ENCODE peak calls at places on chromosomes 7 and 10, in nine cellular contexts. O, N, Q, U, P, W, C, D and Z are unnamed samples.

GRCh38 chr7:123655614-123656013 is at the start of gene LMOD2:
- DNase-seq in O (no peak), N (no peak), Q (no peak), U (no peak), P (no peak), W (no peak), C (no peak), D (no peak), Z (no peak)

GRCh38 chr10:51367120-51367519 is 292.8 kb downstream of the PRKG1 start:
- DNase-seq in O (no peak), N (no peak), Q (no peak), U (no peak), P (no peak), W (no peak), C (no peak), D (no peak), Z (no peak)

GRCh38 chr7:15130666-15131541 is 228.4 kb upstream of the DGKB start:
- DNase-seq in O (no peak), N (peak), Q (peak), U (no peak), P (no peak), W (peak), C (peak), D (no peak), Z (no peak)

GRCh38 chr7:51313276-51314035 is 3.2 kb downstream of the COBL start:
- DNase-seq in O (no peak), N (no peak), Q (no peak), U (no peak), P (no peak), W (no peak), C (no peak), D (no peak), Z (no peak)

GRCh38 chr10:6755891-6756460 is 175.9 kb upstream of the PRKCQ start:
- DNase-seq in O (no peak), N (no peak), Q (peak), U (no peak), P (no peak), W (peak), C (peak), D (no peak), Z (no peak)

GRCh38 chr7:91089382-91089963 is 174.8 kb upstream of the FZD1 start:
- DNase-seq in O (no peak), N (no peak), Q (peak), U (no peak), P (no peak), W (no peak), C (peak), D (peak), Z (no peak)

GRCh38 chr7:98354511-98355249 is 46.2 kb downstream of the BAIAP2L1 start:
- DNase-seq in O (no peak), N (peak), Q (peak), U (no peak), P (peak), W (peak), C (peak), D (no peak), Z (no peak)

GRCh38 chr7:132280335-132280734 is 295.9 kb downstream of the PLXNA4 start:
- DNase-seq in O (no peak), N (no peak), Q (no peak), U (no peak), P (no peak), W (no peak), C (no peak), D (no peak), Z (no peak)

GRCh38 chr10:102159051-102159597 is 6.9 kb downstream of the NOLC1 start:
- DNase-seq in O (no peak), N (peak), Q (no peak), U (no peak), P (no peak), W (peak), C (no peak), D (no peak), Z (no peak)

GRCh38 chr7:73443543-73444255 is 10.1 kb downstream of the FZD9 start:
- DNase-seq in O (no peak), N (no peak), Q (no peak), U (peak), P (peak), W (no peak), C (no peak), D (no peak), Z (no peak)

GRCh38 chr7:154646126-154647013 is 356.6 kb downstream of the PAXIP1 start:
- DNase-seq in O (no peak), N (no peak), Q (no peak), U (no peak), P (no peak), W (no peak), C (peak), D (no peak), Z (no peak)

GRCh38 chr7:29596593-29597178 is 33.1 kb downstream of the PRR15 start:
- DNase-seq in O (no peak), N (no peak), Q (no peak), U (no peak), P (no peak), W (no peak), C (no peak), D (no peak), Z (no peak)

GRCh38 chr7:130912086-130912909 is 178.3 kb upstream of the KLF14 start:
- DNase-seq in O (no peak), N (no peak), Q (no peak), U (no peak), P (no peak), W (no peak), C (peak), D (no peak), Z (no peak)

GRCh38 chr7:101094791-101095375 is 9.6 kb downstream of the TRIM56 start:
- DNase-seq in O (peak), N (peak), Q (no peak), U (no peak), P (peak), W (peak), C (peak), D (peak), Z (no peak)

GRCh38 chr10:101018118-101018599 is 12.8 kb downstream of the PDZD7 start:
- DNase-seq in O (peak), N (peak), Q (no peak), U (no peak), P (no peak), W (no peak), C (no peak), D (no peak), Z (no peak)

GRCh38 chr7:140676303-140676702 is 3.6 kb downstream of the ADCK2 start:
- DNase-seq in O (no peak), N (no peak), Q (no peak), U (no peak), P (no peak), W (no peak), C (no peak), D (no peak), Z (no peak)

GRCh38 chr7:30074422-30075030 is 46.3 kb downstream of the PLEKHA8 start:
- DNase-seq in O (no peak), N (no peak), Q (no peak), U (no peak), P (no peak), W (no peak), C (peak), D (peak), Z (no peak)

GRCh38 chr10:124359336-124359832 is 59.3 kb downstream of the OAT start:
- DNase-seq in O (no peak), N (peak), Q (no peak), U (no peak), P (no peak), W (no peak), C (no peak), D (no peak), Z (no peak)

GRCh38 chr7:151233804-151234203 is 1.5 kb downstream of the CHPF2 start:
- DNase-seq in O (no peak), N (no peak), Q (no peak), U (no peak), P (no peak), W (no peak), C (no peak), D (peak), Z (no peak)

GRCh38 chr7:93461350-93461749 is 113.2 kb downstream of the CALCR start:
- DNase-seq in O (no peak), N (no peak), Q (no peak), U (no peak), P (no peak), W (no peak), C (no peak), D (no peak), Z (no peak)

GRCh38 chr10:131978366-131978765 is 3.4 kb downstream of the BNIP3 start:
- DNase-seq in O (no peak), N (no peak), Q (no peak), U (no peak), P (no peak), W (no peak), C (no peak), D (no peak), Z (no peak)

GRCh38 chr7:84238611-84239010 is 44.0 kb upstream of the SEMA3A start:
- DNase-seq in O (no peak), N (no peak), Q (no peak), U (no peak), P (no peak), W (no peak), C (no peak), D (no peak), Z (no peak)

GRCh38 chr7:87330316-87330715 is 15.1 kb upstream of the CROT start:
- DNase-seq in O (no peak), N (no peak), Q (no peak), U (no peak), P (no peak), W (no peak), C (no peak), D (no peak), Z (no peak)

GRCh38 chr10:43127447-43127846 is 10.8 kb upstream of the CSGALNACT2 start:
- DNase-seq in O (no peak), N (no peak), Q (no peak), U (no peak), P (no peak), W (no peak), C (no peak), D (no peak), Z (peak)

GRCh38 chr7:111329367-111330234 is 232.7 kb downstream of the IMMP2L start:
- DNase-seq in O (no peak), N (no peak), Q (no peak), U (no peak), P (no peak), W (peak), C (no peak), D (no peak), Z (no peak)

GRCh38 chr7:28953628-28954027 is 4.5 kb downstream of the TRIL start:
- DNase-seq in O (no peak), N (peak), Q (no peak), U (no peak), P (no peak), W (no peak), C (peak), D (peak), Z (no peak)

GRCh38 chr10:97399843-97400545 is 1.1 kb downstream of the RRP12 start:
- DNase-seq in O (no peak), N (peak), Q (no peak), U (no peak), P (peak), W (no peak), C (peak), D (peak), Z (no peak)

GRCh38 chr10:28633750-28634149 is 43.6 kb upstream of the BAMBI start:
- DNase-seq in O (no peak), N (no peak), Q (no peak), U (no peak), P (no peak), W (no peak), C (no peak), D (no peak), Z (no peak)

GRCh38 chr10:103582331-103583123 is 89.0 kb downstream of the NEURL1 start:
- DNase-seq in O (no peak), N (no peak), Q (no peak), U (no peak), P (no peak), W (no peak), C (no peak), D (no peak), Z (no peak)

GRCh38 chr7:26399309-26399610 is 107.6 kb downstream of the SNX10 start:
- DNase-seq in O (peak), N (no peak), Q (no peak), U (peak), P (peak), W (peak), C (peak), D (peak), Z (no peak)

GRCh38 chr7:22559829-22560489 is 60.0 kb upstream of the STEAP1B start:
- DNase-seq in O (peak), N (peak), Q (no peak), U (peak), P (peak), W (peak), C (peak), D (peak), Z (peak)

GRCh38 chr10:43808136-43808535 is 159.5 kb upstream of the ZNF32 start:
- DNase-seq in O (no peak), N (no peak), Q (no peak), U (no peak), P (no peak), W (peak), C (peak), D (no peak), Z (no peak)

GRCh38 chr10:52578871-52579405 is 193.6 kb downstream of the MBL2 start:
- DNase-seq in O (peak), N (peak), Q (no peak), U (no peak), P (no peak), W (no peak), C (peak), D (no peak), Z (no peak)

GRCh38 chr10:102927311-102928010 is 9.4 kb downstream of the CNNM2 start:
- DNase-seq in O (no peak), N (no peak), Q (no peak), U (no peak), P (no peak), W (no peak), C (no peak), D (no peak), Z (no peak)

GRCh38 chr7:135662373-135663114 is at the start of gene STMP1:
- DNase-seq in O (peak), N (peak), Q (peak), U (peak), P (peak), W (peak), C (peak), D (peak), Z (peak)
- TF ChIP-seq CTCF in O (peak), N (peak), Q (peak), U (peak), P (no peak), W (peak), C (peak), D (no peak), Z (peak)

GRCh38 chr7:44738031-44738730 is 10.5 kb upstream of the ZMIZ2 start:
- DNase-seq in O (no peak), N (no peak), Q (no peak), U (no peak), P (no peak), W (no peak), C (peak), D (no peak), Z (no peak)

GRCh38 chr7:44736896-44737295 is 11.8 kb upstream of the ZMIZ2 start:
- DNase-seq in O (no peak), N (no peak), Q (no peak), U (no peak), P (no peak), W (no peak), C (no peak), D (no peak), Z (no peak)

GRCh38 chr7:44738876-44739665 is 9.6 kb upstream of the ZMIZ2 start:
- DNase-seq in O (no peak), N (no peak), Q (no peak), U (no peak), P (no peak), W (no peak), C (no peak), D (no peak), Z (no peak)

GRCh38 chr7:44733708-44734481 is 14.8 kb upstream of the ZMIZ2 start:
- DNase-seq in O (no peak), N (peak), Q (peak), U (no peak), P (no peak), W (peak), C (peak), D (no peak), Z (no peak)

GRCh38 chr7:44735403-44736165 is 13.1 kb upstream of the ZMIZ2 start:
- DNase-seq in O (no peak), N (peak), Q (peak), U (no peak), P (no peak), W (peak), C (peak), D (no peak), Z (no peak)
- TF ChIP-seq CTCF in O (no peak), N (no peak), Q (no peak), U (no peak), P (no peak), W (no peak), C (no peak), D (peak), Z (no peak)

DNA sequence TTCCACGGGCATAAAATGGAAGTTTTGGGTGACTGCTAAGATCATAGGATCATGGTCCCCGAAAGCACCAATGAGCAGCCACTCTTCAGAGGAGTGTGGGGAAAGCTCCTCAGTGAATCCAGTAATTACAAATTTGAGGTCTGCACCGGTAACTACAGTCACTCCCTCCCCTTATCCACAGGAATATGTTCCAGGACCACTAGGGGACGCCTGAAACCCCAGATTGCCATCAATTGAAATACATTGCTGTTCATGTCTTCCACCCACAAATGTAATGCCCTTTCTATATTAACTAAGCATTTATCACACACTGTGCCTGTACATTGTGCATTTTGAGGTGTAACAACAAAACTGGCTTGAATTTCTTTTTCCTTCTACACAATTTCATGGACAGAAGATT is 447.9 kb upstream of the PFKP start:
- DNase-seq in O (peak), N (no peak), Q (no peak), U (no peak), P (no peak), W (no peak), C (no peak), D (peak), Z (no peak)
- TF ChIP-seq CTCF in O (peak), N (peak), Q (no peak), U (no peak), P (no peak), W (no peak), C (peak), D (peak), Z (peak)

DNA sequence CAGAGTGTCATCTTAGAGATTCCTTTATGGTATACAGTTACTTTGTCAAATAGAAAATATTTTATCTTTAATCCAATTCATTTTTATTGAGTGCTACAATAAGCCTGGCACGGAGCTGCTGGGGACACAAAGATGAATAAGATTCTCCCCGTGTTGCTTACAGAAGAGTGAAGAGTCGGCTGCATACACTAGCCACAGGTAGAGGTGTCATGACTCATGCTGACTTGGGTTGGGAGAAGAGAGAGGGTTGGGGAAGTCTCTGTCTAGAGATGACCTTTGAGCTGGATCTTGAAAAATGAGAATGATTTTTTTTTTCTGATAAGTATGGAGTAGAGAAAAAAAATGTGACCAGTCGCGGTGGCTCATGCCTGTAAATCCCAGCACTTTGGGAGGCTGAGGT is 289.9 kb upstream of the CELF2 start:
- DNase-seq in O (no peak), N (no peak), Q (no peak), U (no peak), P (no peak), W (no peak), C (no peak), D (no peak), Z (no peak)
- TF ChIP-seq CTCF in O (no peak), N (no peak), Q (no peak), U (no peak), P (no peak), W (no peak), C (no peak), D (no peak), Z (no peak)

DNA sequence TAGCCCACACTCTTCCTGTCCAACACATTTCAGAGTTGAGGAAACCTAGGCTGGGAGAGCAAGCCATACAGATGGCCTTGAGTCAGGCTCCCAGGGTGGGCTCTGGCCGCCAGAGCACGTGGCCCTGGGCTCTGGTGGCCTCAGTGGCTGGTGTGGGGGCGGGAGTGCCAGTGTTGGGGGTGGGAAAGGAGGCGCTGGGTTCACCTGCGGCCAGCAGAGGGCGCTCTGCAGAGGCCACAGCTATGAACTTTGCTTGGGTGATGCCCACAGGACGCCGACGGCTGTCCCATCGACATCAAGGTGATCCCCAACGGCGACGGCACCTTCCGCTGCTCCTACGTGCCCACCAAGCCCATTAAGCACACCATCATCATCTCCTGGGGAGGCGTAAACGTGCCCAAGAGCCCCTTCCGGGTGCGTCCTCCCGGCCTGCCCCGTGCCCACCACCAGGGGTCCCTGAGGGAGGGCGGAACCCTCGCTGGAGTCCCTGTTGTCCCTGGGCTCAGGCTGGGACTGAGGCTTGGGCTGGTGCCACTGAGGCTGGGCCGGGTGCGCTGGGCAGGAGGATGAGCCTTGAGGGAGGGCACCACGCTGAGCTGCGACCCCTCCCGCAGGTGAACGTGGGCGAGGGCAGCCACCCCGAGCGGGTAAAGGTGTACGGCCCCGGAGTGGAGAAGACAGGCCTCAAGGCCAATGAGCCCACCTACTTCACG is 11.9 kb downstream of the FLNC start:
- DNase-seq in O (peak), N (peak), Q (no peak), U (no peak), P (peak), W (peak), C (no peak), D (peak), Z (no peak)
- TF ChIP-seq CTCF in O (peak), N (peak), Q (peak), U (peak), P (no peak), W (peak), C (peak), D (peak), Z (peak)

GRCh38 chr7:44979481-44980392 is 922 bp upstream of the MYO1G start:
- DNase-seq in O (no peak), N (no peak), Q (no peak), U (no peak), P (no peak), W (no peak), C (no peak), D (no peak), Z (no peak)
- TF ChIP-seq CTCF in O (no peak), N (no peak), Q (no peak), U (no peak), P (no peak), W (no peak), C (no peak), D (no peak), Z (no peak)

DNA sequence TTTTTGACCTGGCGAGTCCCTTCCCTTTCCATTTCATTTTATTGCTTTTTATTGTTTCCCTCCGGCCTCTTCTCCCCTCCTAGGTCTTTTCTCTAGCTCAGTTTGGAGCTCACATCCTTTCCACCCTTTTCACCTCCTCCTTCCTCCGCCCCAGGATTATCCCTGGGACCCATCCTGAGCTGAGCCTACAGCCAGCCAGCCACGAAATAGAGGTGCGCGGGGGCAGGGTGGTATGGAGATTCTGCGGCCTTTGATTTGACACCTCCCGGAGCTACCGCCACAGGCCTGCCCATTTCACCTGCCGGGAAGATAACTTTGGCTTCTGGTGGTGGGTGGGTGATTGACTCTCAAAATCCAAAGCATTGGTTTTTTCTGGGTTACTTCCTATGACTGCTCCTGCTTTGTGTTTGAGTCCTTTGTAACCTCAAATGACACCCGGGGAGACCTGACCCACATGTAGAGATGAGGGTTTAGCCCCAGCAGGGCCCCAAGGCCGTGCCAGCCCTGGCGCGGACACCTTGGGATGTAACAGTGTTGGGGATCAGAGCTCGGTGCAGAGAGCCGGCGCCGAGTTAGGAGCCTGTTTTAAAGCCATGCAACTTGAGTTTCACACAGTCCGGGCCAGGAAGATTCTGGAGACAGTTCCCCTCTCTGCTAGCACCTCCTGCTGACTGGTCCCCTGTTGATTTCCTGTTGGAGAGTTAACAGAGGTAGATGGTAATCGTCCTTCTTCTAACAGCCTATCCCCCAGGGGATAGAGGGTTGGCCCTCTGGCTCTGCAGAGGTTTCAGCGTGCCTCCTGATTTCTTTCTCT is 1.5 kb downstream of the DUSP5 start:
- DNase-seq in O (peak), N (no peak), Q (no peak), U (no peak), P (peak), W (peak), C (peak), D (no peak), Z (no peak)
- TF ChIP-seq CTCF in O (no peak), N (peak), Q (peak), U (no peak), P (no peak), W (peak), C (peak), D (peak), Z (no peak)